ENCODE peak calls at places on chromosomes 12 and 14, in five cellular contexts. Y is EH, V is aorta, S is RPMI8226, C is ELR. J is an unnamed sample.

GRCh38 chr12:18259906-18260682 is 1.2 kb upstream of the PIK3C2G start:
- DNase-seq in Y (no peak), V (no peak), S (no peak), C (no peak), J (no peak)

GRCh38 chr12:97308576-97309198 is 153.9 kb upstream of the RMST start:
- DNase-seq in Y (peak), V (no peak), S (peak), C (peak), J (peak)

GRCh38 chr12:59093090-59093489 is 172.8 kb upstream of the LRIG3 start:
- DNase-seq in Y (peak), V (no peak), S (no peak), C (no peak), J (no peak)

GRCh38 chr12:79298511-79298910 is 392.3 kb downstream of the PAWR start:
- DNase-seq in Y (no peak), V (no peak), S (no peak), C (no peak), J (no peak)

GRCh38 chr14:75339059-75339458 is 60.4 kb downstream of the FOS start:
- DNase-seq in Y (peak), V (no peak), S (no peak), C (no peak), J (no peak)

GRCh38 chr12:127548123-127548553 is 718.8 kb upstream of the TMEM132C start:
- DNase-seq in Y (peak), V (no peak), S (no peak), C (peak), J (peak)

GRCh38 chr12:68001486-68002466 is 12.5 kb downstream of the IFNG-AS1 start:
- DNase-seq in Y (peak), V (no peak), S (no peak), C (peak), J (peak)

GRCh38 chr12:2372178-2372577 is 319.4 kb downstream of the CACNA1C start:
- DNase-seq in Y (no peak), V (no peak), S (no peak), C (no peak), J (no peak)

GRCh38 chr14:40762177-40762576 is 844.5 kb upstream of the LRFN5 start:
- DNase-seq in Y (no peak), V (no peak), S (no peak), C (no peak), J (no peak)

GRCh38 chr12:101539148-101539547 is 55.6 kb upstream of the MYBPC1 start:
- DNase-seq in Y (no peak), V (no peak), S (no peak), C (no peak), J (no peak)

GRCh38 chr14:101442451-101442850 is 118.8 kb upstream of the DIO3 start:
- DNase-seq in Y (no peak), V (no peak), S (no peak), C (no peak), J (peak)

GRCh38 chr12:22332191-22332590 is 2.3 kb downstream of the ST8SIA1 start:
- DNase-seq in Y (no peak), V (no peak), S (no peak), C (no peak), J (no peak)

GRCh38 chr12:123141615-123142517 is 9.0 kb downstream of the PITPNM2 start:
- DNase-seq in Y (peak), V (peak), S (peak), C (peak), J (peak)

GRCh38 chr12:124495194-124495983 is 72.0 kb downstream of the NCOR2 start:
- DNase-seq in Y (no peak), V (no peak), S (no peak), C (no peak), J (no peak)

GRCh38 chr12:109944975-109945374 is 44.9 kb downstream of the TCHP start:
- DNase-seq in Y (peak), V (no peak), S (no peak), C (peak), J (no peak)

GRCh38 chr12:3730111-3730510 is 22.8 kb downstream of the CRACR2A start:
- DNase-seq in Y (no peak), V (no peak), S (no peak), C (no peak), J (no peak)

GRCh38 chr14:25953532-25954144 is 644.2 kb downstream of the NOVA1 start:
- DNase-seq in Y (no peak), V (peak), S (no peak), C (no peak), J (no peak)

GRCh38 chr12:48972213-48973021 is 882 bp upstream of the WNT10B start:
- DNase-seq in Y (peak), V (no peak), S (no peak), C (peak), J (no peak)

GRCh38 chr14:73295198-73295796 is 58.0 kb downstream of the PAPLN start:
- DNase-seq in Y (peak), V (no peak), S (peak), C (peak), J (peak)

GRCh38 chr12:1804545-1805332 is 15.6 kb upstream of the LRTM2 start:
- DNase-seq in Y (peak), V (peak), S (peak), C (peak), J (peak)

GRCh38 chr14:91125271-91125661 is 11.4 kb downstream of the DGLUCY start:
- DNase-seq in Y (no peak), V (no peak), S (no peak), C (no peak), J (no peak)

GRCh38 chr12:75913502-75914110 is 118.0 kb downstream of the PHLDA1 start:
- DNase-seq in Y (no peak), V (no peak), S (peak), C (no peak), J (peak)

GRCh38 chr14:58746261-58746660 is 108.5 kb downstream of the DACT1 start:
- DNase-seq in Y (peak), V (no peak), S (no peak), C (peak), J (peak)

GRCh38 chr12:105725054-105725453 is 394.6 kb downstream of the C12orf75 start:
- DNase-seq in Y (peak), V (no peak), S (no peak), C (no peak), J (no peak)

GRCh38 chr12:6368906-6369525 is 6.3 kb downstream of the SCNN1A start:
- DNase-seq in Y (peak), V (peak), S (no peak), C (no peak), J (no peak)

GRCh38 chr12:93751864-93752610 is 74.9 kb downstream of the CRADD start:
- DNase-seq in Y (peak), V (no peak), S (no peak), C (peak), J (no peak)

GRCh38 chr12:19236656-19237055 is 107.1 kb downstream of the PLEKHA5 start:
- DNase-seq in Y (peak), V (peak), S (no peak), C (peak), J (no peak)

GRCh38 chr12:123971770-123972447 is 722 bp downstream of the CCDC92 start:
- DNase-seq in Y (peak), V (peak), S (peak), C (peak), J (peak)

GRCh38 chr12:44654641-44655625 is 221.2 kb downstream of the NELL2 start:
- DNase-seq in Y (no peak), V (no peak), S (no peak), C (no peak), J (no peak)

GRCh38 chr12:53252349-53252916 is 15.7 kb upstream of the ESPL1 start:
- DNase-seq in Y (no peak), V (no peak), S (no peak), C (peak), J (peak)

GRCh38 chr14:102993523-102993922 is 63.8 kb downstream of the CDC42BPB start:
- DNase-seq in Y (peak), V (no peak), S (no peak), C (peak), J (peak)

GRCh38 chr14:99119554-99119953 is 152.4 kb downstream of the BCL11B start:
- DNase-seq in Y (no peak), V (no peak), S (no peak), C (no peak), J (no peak)

GRCh38 chr12:65472079-65472478 is 193.6 kb downstream of the MSRB3 start:
- DNase-seq in Y (no peak), V (no peak), S (no peak), C (no peak), J (no peak)

GRCh38 chr12:69688021-69688420 is 11.1 kb downstream of the BEST3 start:
- DNase-seq in Y (peak), V (no peak), S (no peak), C (peak), J (no peak)

GRCh38 chr12:86230516-86231146 is 25.6 kb downstream of the MGAT4C start:
- DNase-seq in Y (no peak), V (no peak), S (no peak), C (peak), J (no peak)

GRCh38 chr14:61107148-61107641 is 126.2 kb downstream of the SLC38A6 start:
- DNase-seq in Y (peak), V (no peak), S (no peak), C (no peak), J (no peak)

GRCh38 chr12:127479256-127479655 is 787.7 kb upstream of the TMEM132C start:
- DNase-seq in Y (peak), V (no peak), S (no peak), C (peak), J (no peak)

GRCh38 chr12:52600941-52601481 is at the start of gene KRT72:
- DNase-seq in Y (no peak), V (no peak), S (no peak), C (no peak), J (no peak)

GRCh38 chr12:60262378-60262777 is 666.5 kb downstream of the SLC16A7 start:
- DNase-seq in Y (no peak), V (no peak), S (no peak), C (no peak), J (no peak)

GRCh38 chr12:130484221-130484620 is 146.5 kb downstream of the PIWIL1 start:
- DNase-seq in Y (no peak), V (no peak), S (no peak), C (no peak), J (no peak)